ENCODE peak calls at places on chromosomes 12 and 14, in four cellular contexts. Y, W, A and D are unnamed samples.

GRCh38 chr14:39097159-39097558 is 5.9 kb downstream of the SEC23A start:
- DNase-seq in Y (no peak), W (peak), A (no peak), D (no peak)

GRCh38 chr12:19872745-19873144 is 433.5 kb downstream of the AEBP2 start:
- DNase-seq in Y (no peak), W (no peak), A (no peak), D (no peak)

GRCh38 chr12:77104792-77105191 is 39.4 kb upstream of the E2F7 start:
- DNase-seq in Y (no peak), W (no peak), A (no peak), D (no peak)

GRCh38 chr14:49417790-49418189 is 168.4 kb downstream of the RPS29 start:
- DNase-seq in Y (no peak), W (no peak), A (no peak), D (no peak)

GRCh38 chr14:65131176-65131765 is 29.0 kb upstream of the MAX start:
- DNase-seq in Y (no peak), W (no peak), A (no peak), D (no peak)

GRCh38 chr14:23481362-23481970 is 12.0 kb downstream of the NGDN start:
- DNase-seq in Y (no peak), W (no peak), A (no peak), D (no peak)

GRCh38 chr12:15364221-15365170 is 42.2 kb downstream of the PTPRO start:
- DNase-seq in Y (no peak), W (no peak), A (no peak), D (no peak)

GRCh38 chr14:41073544-41073943 is 533.1 kb upstream of the LRFN5 start:
- DNase-seq in Y (no peak), W (no peak), A (no peak), D (no peak)

GRCh38 chr12:64109706-64110105 is 112.4 kb downstream of the KICS2 start:
- DNase-seq in Y (no peak), W (no peak), A (no peak), D (no peak)